ENCODE peak calls at places on chromosomes 7 and 10, in nine cellular contexts. B is left ventricle myocardium inferior; W is AG08395; X is kidney tubule cell; Y is PC-3; C is pancreas; E is activated CD4-positive, alpha-beta T cell treated with anti-CD3 and anti-CD28 coated beads for 48 hours; Q is activated naive CD4-positive, alpha-beta T cell treated with anti-CD3 and anti-CD28 coated beads, Interleukin-2, amount 10 ng/mL, durations not matched to agents 7 days and 5 days; H is sciatic nerve. D is an unnamed sample.

GRCh38 chr10:129740532-129741279 is 223.4 kb downstream of the EBF3 start:
- DNase-seq in B (no peak), W (no peak), X (no peak), Y (no peak), C (no peak), E (no peak), Q (no peak), H (no peak), D (no peak)

GRCh38 chr7:123687727-123688126 is 32.1 kb downstream of the LMOD2 start:
- DNase-seq in B (no peak), W (no peak), X (no peak), Y (no peak), C (no peak), E (no peak), Q (no peak), H (no peak), D (no peak)

GRCh38 chr10:111998728-111999127 is 184.8 kb downstream of the GPAM start:
- DNase-seq in B (no peak), W (no peak), X (no peak), Y (no peak), C (no peak), E (no peak), Q (no peak), H (no peak), D (no peak)

GRCh38 chr7:18515067-18515466 is 19.5 kb downstream of the HDAC9 start:
- DNase-seq in B (no peak), W (no peak), X (peak; percentile 26), Y (no peak), C (no peak), E (no peak), Q (no peak), H (no peak), D (no peak)

GRCh38 chr10:133130602-133131001 is 29.4 kb upstream of the KNDC1 start:
- DNase-seq in B (peak; percentile 2), W (no peak), X (no peak), Y (no peak), C (no peak), E (no peak), Q (no peak), H (no peak), D (no peak)

GRCh38 chr10:37734971-37735370 is 122.4 kb downstream of the ZNF248 start:
- DNase-seq in B (no peak), W (no peak), X (peak; percentile 57), Y (peak; percentile 100), C (no peak), E (peak; percentile 5), Q (no peak), H (no peak), D (peak; percentile 23)

GRCh38 chr10:88961266-88961665 is 8.7 kb upstream of the ACTA2 start:
- DNase-seq in B (no peak), W (no peak), X (no peak), Y (no peak), C (no peak), E (no peak), Q (no peak), H (no peak), D (no peak)

GRCh38 chr10:124323806-124324205 is 94.9 kb downstream of the OAT start:
- DNase-seq in B (no peak), W (no peak), X (no peak), Y (no peak), C (no peak), E (no peak), Q (no peak), H (no peak), D (no peak)

GRCh38 chr10:106401161-106401560 is 763.3 kb downstream of the SORCS1 start:
- DNase-seq in B (no peak), W (no peak), X (peak; percentile 5), Y (peak; percentile 63), C (no peak), E (no peak), Q (no peak), H (no peak), D (peak; percentile 26)

GRCh38 chr7:2141011-2141410 is 91.7 kb downstream of the MAD1L1 start:
- DNase-seq in B (no peak), W (no peak), X (no peak), Y (no peak), C (peak; percentile 46), E (no peak), Q (no peak), H (no peak), D (no peak)

GRCh38 chr10:78385599-78385998 is 351.9 kb downstream of the RPS24 start:
- DNase-seq in B (no peak), W (no peak), X (no peak), Y (no peak), C (no peak), E (no peak), Q (no peak), H (no peak), D (no peak)

GRCh38 chr10:122294006-122294405 is 22.9 kb downstream of the BTBD16 start:
- DNase-seq in B (no peak), W (no peak), X (peak; percentile 39), Y (peak; percentile 63), C (no peak), E (no peak), Q (no peak), H (no peak), D (peak; percentile 95)

GRCh38 chr7:105715528-105715927 is 134.2 kb upstream of the EFCAB10 start:
- DNase-seq in B (no peak), W (no peak), X (no peak), Y (no peak), C (no peak), E (peak; percentile 42), Q (no peak), H (no peak), D (no peak)

GRCh38 chr10:16384064-16384463 is 52.7 kb upstream of the PTER start:
- DNase-seq in B (no peak), W (no peak), X (no peak), Y (no peak), C (peak; percentile 38), E (no peak), Q (no peak), H (no peak), D (no peak)

GRCh38 chr7:42104231-42104630 is 132.8 kb downstream of the GLI3 start:
- DNase-seq in B (no peak), W (no peak), X (no peak), Y (peak; percentile 91), C (no peak), E (no peak), Q (no peak), H (no peak), D (no peak)

GRCh38 chr7:98283127-98283886 is 1.8 kb downstream of the BRI3 start:
- DNase-seq in B (peak; percentile 39), W (peak; percentile 38), X (peak; percentile 80), Y (peak; percentile 55), C (peak; percentile 78), E (no peak), Q (no peak), H (peak; percentile 68), D (no peak)

GRCh38 chr7:69373171-69374035 is 224.9 kb upstream of the AUTS2 start:
- DNase-seq in B (no peak), W (peak; percentile 61), X (no peak), Y (no peak), C (no peak), E (no peak), Q (no peak), H (no peak), D (no peak)

GRCh38 chr10:120580651-120581259 is 123.7 kb downstream of the PLPP4 start:
- DNase-seq in B (no peak), W (no peak), X (peak; percentile 94), Y (no peak), C (no peak), E (no peak), Q (no peak), H (no peak), D (no peak)

GRCh38 chr7:18278306-18278705 is 217.2 kb upstream of the HDAC9 start:
- DNase-seq in B (no peak), W (no peak), X (no peak), Y (no peak), C (no peak), E (no peak), Q (no peak), H (no peak), D (no peak)

D was measured in mammary epithelial cell.